ENCODE peak calls at places on chromosomes 12 and 14, in seven cellular contexts. T, Z, K, M, U, X and C are unnamed samples.

GRCh38 chr12:64566882-64567517 is 43.3 kb upstream of the RASSF3 start:
- DNase-seq in T (no peak), Z (no peak), K (no peak), M (no peak), U (no peak), X (no peak), C (no peak)

GRCh38 chr14:102215071-102215470 is 75.4 kb downstream of the WDR20 start:
- DNase-seq in T (no peak), Z (no peak), K (no peak), M (peak), U (no peak), X (no peak), C (no peak)

GRCh38 chr14:101840649-101841365 is 79.3 kb downstream of the PPP2R5C start:
- DNase-seq in T (no peak), Z (no peak), K (no peak), M (no peak), U (no peak), X (no peak), C (no peak)

GRCh38 chr12:122499991-122500684 is 594 bp downstream of the ZCCHC8 start:
- DNase-seq in T (peak), Z (peak), K (no peak), M (peak), U (peak), X (peak), C (peak)

GRCh38 chr14:22886500-22887259 is 3.7 kb downstream of the REM2 start:
- DNase-seq in T (peak), Z (peak), K (no peak), M (peak), U (peak), X (peak), C (peak)

GRCh38 chr12:21337959-21338704 is 3.4 kb upstream of the SLCO1A2 start:
- DNase-seq in T (no peak), Z (no peak), K (no peak), M (no peak), U (no peak), X (no peak), C (no peak)

GRCh38 chr12:101777476-101777875 is 38.2 kb upstream of the SYCP3 start:
- DNase-seq in T (no peak), Z (no peak), K (no peak), M (no peak), U (no peak), X (no peak), C (no peak)

GRCh38 chr14:88955470-88955869 is 131.0 kb downstream of the TTC8 start:
- DNase-seq in T (no peak), Z (no peak), K (no peak), M (no peak), U (no peak), X (no peak), C (no peak)

GRCh38 chr14:73467800-73468199 is 9.5 kb upstream of the NUMB start:
- DNase-seq in T (no peak), Z (no peak), K (no peak), M (no peak), U (no peak), X (no peak), C (no peak)